ENCODE peak calls at places on chromosomes 6 and 20, in eight cellular contexts. Z is HepG2, V is endothelial cell of umbilical vein, X is HCT116, L is A549, U is K562, W is GM12878, R is H1. A is an unnamed sample.

GRCh38 chr6:151765444-151765886 is 42.0 kb upstream of the ESR1 start:
- DNase-seq in Z (peak), V (peak), X (peak), L (peak), U (peak), W (no peak), R (no peak), A (peak)

GRCh38 chr20:57811373-57812020 is 101.7 kb upstream of the PMEPA1 start:
- DNase-seq in Z (no peak), V (no peak), X (no peak), L (no peak), U (no peak), W (no peak), R (no peak), A (no peak)

GRCh38 chr20:25514747-25515340 is 70.5 kb downstream of the NINL start:
- DNase-seq in Z (no peak), V (no peak), X (no peak), L (peak), U (no peak), W (no peak), R (no peak), A (no peak)

GRCh38 chr6:16582437-16583150 is 178.7 kb downstream of the ATXN1 start:
- DNase-seq in Z (no peak), V (no peak), X (no peak), L (no peak), U (no peak), W (no peak), R (no peak), A (peak)

GRCh38 chr20:50788045-50788867 is 6.6 kb upstream of the BCAS4 start:
- DNase-seq in Z (peak), V (no peak), X (peak), L (peak), U (peak), W (no peak), R (no peak), A (peak)

GRCh38 chr6:113642714-113643442 is 214.3 kb upstream of the MARCKS start:
- DNase-seq in Z (peak), V (peak), X (no peak), L (peak), U (peak), W (no peak), R (no peak), A (no peak)

GRCh38 chr6:33781105-33781975 is 7.6 kb downstream of the LEMD2 start:
- DNase-seq in Z (no peak), V (peak), X (peak), L (peak), U (no peak), W (no peak), R (peak), A (no peak)

GRCh38 chr6:11675610-11676009 is 103.0 kb downstream of the ADTRP start:
- DNase-seq in Z (no peak), V (no peak), X (no peak), L (no peak), U (no peak), W (no peak), R (no peak), A (no peak)

GRCh38 chr6:155444952-155445903 is 10.4 kb downstream of the NOX3 start:
- DNase-seq in Z (no peak), V (no peak), X (no peak), L (no peak), U (no peak), W (no peak), R (no peak), A (no peak)

GRCh38 chr6:100803264-100803663 is 77.9 kb downstream of the ASCC3 start:
- DNase-seq in Z (no peak), V (no peak), X (no peak), L (no peak), U (no peak), W (no peak), R (no peak), A (peak)

GRCh38 chr6:113299526-113299925 is 557.6 kb upstream of the MARCKS start:
- DNase-seq in Z (no peak), V (no peak), X (no peak), L (no peak), U (no peak), W (no peak), R (no peak), A (no peak)

GRCh38 chr6:166862287-166862977 is 93.9 kb downstream of the RNASET2 start:
- DNase-seq in Z (no peak), V (no peak), X (no peak), L (no peak), U (no peak), W (no peak), R (peak), A (no peak)

GRCh38 chr6:28953039-28953872 is 29.5 kb upstream of the TRIM27 start:
- DNase-seq in Z (peak), V (peak), X (peak), L (peak), U (peak), W (peak), R (peak), A (peak)

GRCh38 chr6:25219147-25219546 is 60.0 kb upstream of the CARMIL1 start:
- DNase-seq in Z (no peak), V (no peak), X (no peak), L (no peak), U (no peak), W (no peak), R (no peak), A (no peak)

GRCh38 chr6:31308050-31308844 is 36.4 kb upstream of the HLA-C start:
- DNase-seq in Z (no peak), V (no peak), X (no peak), L (peak), U (peak), W (no peak), R (peak), A (no peak)

GRCh38 chr20:34824026-34824860 is 1.2 kb downstream of the NCOA6 start:
- DNase-seq in Z (peak), V (peak), X (peak), L (peak), U (peak), W (peak), R (peak), A (peak)
- TF ChIP-seq POLR2A in Z (peak), V (no peak), X (peak), L (peak), U (peak), W (no peak), R (no peak), A (no peak)

DNA sequence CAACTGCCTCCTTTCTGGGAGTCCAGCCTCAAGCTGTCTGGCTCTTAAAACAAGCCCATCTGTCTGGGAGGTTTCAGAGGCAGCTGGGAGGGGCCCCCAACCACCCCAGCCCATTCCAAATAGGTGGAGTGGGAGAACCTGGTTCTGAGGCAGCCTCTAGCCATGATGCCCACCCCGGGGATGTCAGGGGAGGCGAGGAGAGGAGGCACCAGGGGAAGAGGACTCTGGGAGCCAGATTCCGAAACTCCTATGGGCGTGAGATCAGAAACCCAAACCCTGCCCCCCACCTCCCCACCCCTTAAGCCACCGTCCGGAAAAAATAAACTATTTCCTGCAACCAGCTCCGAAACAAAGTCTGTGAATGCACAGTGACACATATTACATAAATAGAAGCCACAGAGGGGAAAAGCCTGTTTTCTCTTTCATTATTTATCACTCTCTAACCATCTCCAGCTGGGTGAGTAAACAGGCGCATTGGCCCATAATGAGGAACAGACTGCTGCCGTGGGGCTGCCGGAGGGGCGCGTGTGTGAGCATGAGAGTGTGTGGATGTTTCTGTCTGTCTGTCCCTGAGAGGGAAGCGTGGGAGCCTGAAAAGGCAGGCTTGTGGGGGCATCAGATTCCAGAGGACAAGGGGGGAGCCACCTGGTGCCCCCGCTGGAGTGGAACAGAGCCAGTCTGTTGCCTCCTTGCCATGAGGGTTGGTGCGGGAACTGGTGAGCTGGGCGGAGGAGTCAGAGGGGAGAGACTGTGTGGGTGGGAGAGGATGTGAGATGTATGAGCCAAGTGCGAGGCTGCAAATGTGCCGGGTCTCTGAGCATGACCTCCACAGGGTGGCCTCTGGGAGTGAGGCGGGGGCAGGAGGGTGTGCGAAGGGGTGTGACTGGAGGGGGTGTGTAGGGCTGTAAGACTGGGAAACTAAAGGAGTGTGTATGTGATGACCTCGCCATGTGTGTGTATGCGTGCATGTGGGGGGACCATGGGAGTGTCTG is 14.3 kb upstream of the FOXP4 start:
- DNase-seq in Z (no peak), V (peak), X (no peak), L (no peak), U (no peak), W (peak), R (no peak), A (peak)
- TF ChIP-seq MAX in Z (no peak), V (no peak), X (no peak), L (no peak), U (no peak), W (peak), R (no peak), A (no peak)

DNA sequence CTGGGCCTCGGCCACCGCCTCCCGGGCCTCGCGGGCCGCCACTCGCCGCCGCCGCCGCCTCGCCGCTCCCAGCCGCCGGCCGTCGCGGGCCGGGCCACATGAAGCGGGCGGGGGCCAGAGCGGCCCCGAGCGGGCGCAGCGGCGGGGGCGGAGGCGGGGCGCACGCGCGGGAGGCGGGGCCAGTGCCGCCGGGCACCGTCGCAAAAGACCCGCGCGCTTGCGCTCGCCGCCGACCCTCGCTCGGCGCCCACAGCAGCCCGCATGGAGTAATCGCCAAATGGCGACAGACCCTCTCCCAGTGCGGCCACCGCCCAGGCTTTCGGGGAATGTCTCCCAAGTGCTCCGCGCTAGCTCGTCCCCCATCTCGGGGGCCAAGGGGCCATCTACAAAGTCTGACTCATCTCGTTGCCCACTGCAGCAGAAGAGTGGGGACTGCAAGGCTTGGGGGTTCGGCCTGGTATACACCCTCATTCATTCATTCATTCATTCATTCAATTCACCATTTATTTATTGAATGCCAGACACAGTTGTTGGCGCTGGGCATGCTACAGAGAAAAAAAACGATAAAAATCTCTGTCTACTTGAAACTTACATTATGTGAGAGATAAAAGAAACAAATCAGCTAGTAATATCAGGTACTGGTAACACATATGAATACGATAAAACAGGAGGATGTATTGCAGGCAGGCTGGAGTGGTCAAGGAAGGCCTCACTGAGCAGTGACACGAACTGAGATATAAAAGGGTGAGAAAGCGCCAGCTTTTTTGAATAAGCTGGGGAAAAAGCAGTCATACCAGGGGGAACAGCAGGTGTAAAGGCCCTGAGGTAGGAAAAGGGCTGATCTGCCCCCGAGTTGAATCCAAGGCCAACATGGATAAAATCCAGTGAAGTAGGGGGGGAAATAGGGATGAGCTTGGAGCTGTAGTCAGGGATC is at the start of gene B4GALT5:
- DNase-seq in Z (peak), V (peak), X (peak), L (peak), U (peak), W (no peak), R (peak), A (peak)
- TF ChIP-seq POLR2A in Z (peak), V (peak), X (peak), L (peak), U (peak), W (no peak), R (no peak), A (no peak)

GRCh38 chr20:4090756-4091331 is 75.5 kb upstream of the RNF24 start:
- DNase-seq in Z (peak), V (peak), X (no peak), L (peak), U (peak), W (no peak), R (no peak), A (peak)
- TF ChIP-seq MAX in Z (no peak), V (no peak), X (no peak), L (no peak), U (no peak), W (no peak), R (no peak), A (no peak)

GRCh38 chr6:130617658-130618057 is 209.5 kb upstream of the SMLR1 start:
- DNase-seq in Z (no peak), V (no peak), X (no peak), L (no peak), U (no peak), W (no peak), R (no peak), A (no peak)

GRCh38 chr6:130611366-130611765 is 215.8 kb upstream of the SMLR1 start:
- DNase-seq in Z (no peak), V (no peak), X (no peak), L (no peak), U (no peak), W (no peak), R (no peak), A (no peak)

GRCh38 chr6:130615816-130616215 is 211.4 kb upstream of the SMLR1 start:
- DNase-seq in Z (no peak), V (no peak), X (no peak), L (no peak), U (no peak), W (no peak), R (no peak), A (peak)

DNA sequence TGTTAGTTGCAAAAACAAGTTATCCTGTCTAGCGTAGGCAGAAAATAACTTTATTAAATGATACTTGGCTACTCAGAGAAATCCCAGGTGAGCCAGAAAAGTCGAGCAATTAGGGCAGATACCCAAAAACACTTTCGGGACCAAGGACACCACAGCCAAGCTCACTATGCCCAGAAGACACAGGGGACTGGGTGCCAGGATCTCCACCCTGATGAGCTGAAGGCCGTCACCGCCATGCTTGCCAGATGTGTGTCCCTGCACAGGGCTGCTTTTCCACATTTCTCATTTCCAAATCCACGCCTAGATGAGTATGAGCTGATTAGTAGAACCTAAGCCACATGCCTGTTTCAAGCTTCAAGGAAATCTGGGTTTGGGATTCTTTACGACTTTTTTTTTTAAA is 214.0 kb upstream of the SMLR1 start:
- DNase-seq in Z (no peak), V (no peak), X (no peak), L (no peak), U (no peak), W (no peak), R (no peak), A (no peak)
- TF ChIP-seq POLR2A in Z (no peak), V (no peak), X (no peak), L (no peak), U (no peak), W (no peak), R (no peak), A (no peak)

DNA sequence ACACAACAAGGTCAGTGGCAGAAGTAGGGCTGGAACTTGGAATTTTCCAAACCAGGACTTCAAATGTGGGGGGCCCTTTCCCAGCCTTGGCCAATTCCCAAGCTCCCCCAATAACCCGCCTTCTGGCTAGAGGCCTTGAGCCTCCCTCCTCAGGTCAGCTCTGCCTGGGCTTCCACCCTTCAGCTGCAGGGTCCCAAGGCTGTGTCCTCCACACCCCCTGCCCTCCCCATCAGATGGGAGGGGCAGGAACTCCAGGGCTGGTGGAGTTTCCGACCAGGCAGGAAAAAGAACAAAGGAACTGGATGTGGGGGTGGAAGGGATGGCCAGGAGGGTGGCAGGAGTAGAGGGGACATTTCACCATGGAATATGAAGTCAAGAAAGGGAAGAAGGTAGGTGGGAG is at the start of gene CCM2L:
- DNase-seq in Z (no peak), V (peak), X (no peak), L (no peak), U (no peak), W (no peak), R (no peak), A (no peak)
- TF ChIP-seq MAX in Z (no peak), V (no peak), X (no peak), L (no peak), U (no peak), W (no peak), R (no peak), A (no peak)

GRCh38 chr20:63447345-63447744 is 25.1 kb downstream of the KCNQ2 start:
- DNase-seq in Z (no peak), V (no peak), X (no peak), L (no peak), U (no peak), W (no peak), R (no peak), A (no peak)

GRCh38 chr20:63445075-63445734 is 27.2 kb downstream of the KCNQ2 start:
- DNase-seq in Z (no peak), V (no peak), X (no peak), L (no peak), U (no peak), W (no peak), R (no peak), A (no peak)

GRCh38 chr20:63444548-63444947 is 27.9 kb downstream of the KCNQ2 start:
- DNase-seq in Z (no peak), V (no peak), X (no peak), L (no peak), U (no peak), W (no peak), R (no peak), A (no peak)

GRCh38 chr20:63448050-63448449 is 24.4 kb downstream of the KCNQ2 start:
- DNase-seq in Z (no peak), V (no peak), X (no peak), L (no peak), U (no peak), W (no peak), R (no peak), A (no peak)

GRCh38 chr20:63446174-63447024 is 26.1 kb downstream of the KCNQ2 start:
- DNase-seq in Z (no peak), V (no peak), X (no peak), L (no peak), U (no peak), W (no peak), R (no peak), A (no peak)
- TF ChIP-seq POLR2A in Z (no peak), V (no peak), X (no peak), L (no peak), U (no peak), W (no peak), R (no peak), A (no peak)

DNA sequence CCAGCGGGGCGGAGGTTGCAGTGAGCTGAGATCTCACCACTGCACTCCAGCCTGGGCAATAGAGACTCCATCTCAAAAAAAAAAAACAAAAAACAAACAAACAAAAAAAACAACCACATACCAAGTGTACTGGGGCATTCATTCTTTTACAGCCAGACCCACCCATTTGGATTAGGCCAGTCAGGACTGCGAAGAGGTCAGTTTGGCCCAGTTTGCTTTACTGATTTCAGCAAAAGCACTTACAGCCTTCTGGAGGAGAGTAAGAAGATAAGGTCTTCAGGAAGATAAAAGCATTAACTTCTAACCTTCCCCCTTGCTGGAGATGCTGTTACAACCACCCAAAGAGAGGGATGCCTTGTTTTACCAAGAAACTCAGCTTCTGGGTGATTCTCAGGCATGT is 118.8 kb downstream of the RIN2 start:
- DNase-seq in Z (no peak), V (no peak), X (no peak), L (no peak), U (no peak), W (no peak), R (no peak), A (no peak)
- TF ChIP-seq MAX in Z (no peak), V (no peak), X (no peak), L (no peak), U (no peak), W (no peak), R (no peak), A (no peak)

GRCh38 chr6:156807795-156808194 is 30.6 kb downstream of the ARID1B start:
- DNase-seq in Z (no peak), V (peak), X (no peak), L (no peak), U (no peak), W (no peak), R (no peak), A (no peak)
- TF ChIP-seq POLR2A in Z (no peak), V (no peak), X (no peak), L (no peak), U (no peak), W (no peak), R (no peak), A (no peak)